ENCODE peak calls at places on chromosomes 12 and 14, in five cellular contexts. One of them, this sample, is unnamed.

GRCh38 chr12:47382305-47382704 is 302.5 kb upstream of the AMIGO2 start:
- DNase-seq in suprapubic skin: no peak
- DNase-seq in vagina: no peak
- DNase-seq in WTC11: no peak
- DNase-seq in HFFc6: no peak
- DNase-seq in this sample: no peak

GRCh38 chr14:44782775-44783238 is 178.9 kb downstream of the KLHL28 start:
- DNase-seq in suprapubic skin: no peak
- DNase-seq in vagina: no peak
- DNase-seq in WTC11: no peak
- DNase-seq in HFFc6: no peak
- DNase-seq in this sample: no peak

GRCh38 chr14:34439090-34439489 is 22.9 kb downstream of the SPTSSA start:
- DNase-seq in suprapubic skin: no peak
- DNase-seq in vagina: no peak
- DNase-seq in WTC11: peak
- DNase-seq in HFFc6: no peak
- DNase-seq in this sample: no peak

GRCh38 chr12:14884458-14884878 is 1.2 kb downstream of the MGP start:
- DNase-seq in suprapubic skin: peak
- DNase-seq in vagina: no peak
- DNase-seq in WTC11: no peak
- DNase-seq in HFFc6: peak
- DNase-seq in this sample: no peak

GRCh38 chr14:92105073-92105844 is 1.1 kb downstream of the ATXN3 start:
- DNase-seq in suprapubic skin: no peak
- DNase-seq in vagina: no peak
- DNase-seq in WTC11: no peak
- DNase-seq in HFFc6: peak
- DNase-seq in this sample: no peak

GRCh38 chr12:115801826-115802225 is 475.7 kb downstream of the MED13L start:
- DNase-seq in suprapubic skin: no peak
- DNase-seq in vagina: no peak
- DNase-seq in WTC11: no peak
- DNase-seq in HFFc6: no peak
- DNase-seq in this sample: no peak

GRCh38 chr12:34399631-34400422 is 377.5 kb downstream of the ALG10 start:
- DNase-seq in suprapubic skin: peak
- DNase-seq in vagina: peak
- DNase-seq in WTC11: peak
- DNase-seq in HFFc6: no peak
- DNase-seq in this sample: no peak

GRCh38 chr12:77845831-77846230 is 15.1 kb downstream of the NAV3 start:
- DNase-seq in suprapubic skin: no peak
- DNase-seq in vagina: no peak
- DNase-seq in WTC11: no peak
- DNase-seq in HFFc6: peak
- DNase-seq in this sample: peak

GRCh38 chr14:53963491-53964227 is 7.0 kb upstream of the BMP4 start:
- DNase-seq in suprapubic skin: no peak
- DNase-seq in vagina: no peak
- DNase-seq in WTC11: peak
- DNase-seq in HFFc6: no peak
- DNase-seq in this sample: no peak

GRCh38 chr12:122830517-122831214 is 4.6 kb upstream of the HIP1R start:
- DNase-seq in suprapubic skin: no peak
- DNase-seq in vagina: no peak
- DNase-seq in WTC11: no peak
- DNase-seq in HFFc6: peak
- DNase-seq in this sample: peak

GRCh38 chr12:57487055-57487596 is 742 bp upstream of the MARS1 start:
- DNase-seq in suprapubic skin: no peak
- DNase-seq in vagina: no peak
- DNase-seq in WTC11: no peak
- DNase-seq in HFFc6: no peak
- DNase-seq in this sample: no peak

GRCh38 chr12:114406326-114407033 is 536 bp upstream of the TBX5 start:
- DNase-seq in suprapubic skin: no peak
- DNase-seq in vagina: no peak
- DNase-seq in WTC11: no peak
- DNase-seq in HFFc6: peak
- DNase-seq in this sample: no peak

GRCh38 chr14:98210045-98210678 is 1061.8 kb downstream of the BCL11B start:
- DNase-seq in suprapubic skin: no peak
- DNase-seq in vagina: no peak
- DNase-seq in WTC11: no peak
- DNase-seq in HFFc6: no peak
- DNase-seq in this sample: no peak

GRCh38 chr14:95098984-95099599 is 58.2 kb downstream of the DICER1 start:
- DNase-seq in suprapubic skin: no peak
- DNase-seq in vagina: no peak
- DNase-seq in WTC11: peak
- DNase-seq in HFFc6: peak
- DNase-seq in this sample: peak

GRCh38 chr12:40312982-40313576 is 88.3 kb downstream of the LRRK2 start:
- DNase-seq in suprapubic skin: no peak
- DNase-seq in vagina: no peak
- DNase-seq in WTC11: no peak
- DNase-seq in HFFc6: peak
- DNase-seq in this sample: no peak
- TF ChIP-seq CTCF in suprapubic skin: no peak
- TF ChIP-seq CTCF in vagina: no peak
- TF ChIP-seq CTCF in WTC11: no peak
- TF ChIP-seq CTCF in HFFc6: peak
- TF ChIP-seq CTCF in this sample: no peak

GRCh38 chr12:103627189-103627855 is 40.2 kb downstream of the STAB2 start:
- DNase-seq in suprapubic skin: no peak
- DNase-seq in vagina: no peak
- DNase-seq in WTC11: no peak
- DNase-seq in HFFc6: no peak
- DNase-seq in this sample: no peak

GRCh38 chr12:103623716-103624115 is 36.6 kb downstream of the STAB2 start:
- DNase-seq in suprapubic skin: no peak
- DNase-seq in vagina: no peak
- DNase-seq in WTC11: no peak
- DNase-seq in HFFc6: peak
- DNase-seq in this sample: no peak

DNA sequence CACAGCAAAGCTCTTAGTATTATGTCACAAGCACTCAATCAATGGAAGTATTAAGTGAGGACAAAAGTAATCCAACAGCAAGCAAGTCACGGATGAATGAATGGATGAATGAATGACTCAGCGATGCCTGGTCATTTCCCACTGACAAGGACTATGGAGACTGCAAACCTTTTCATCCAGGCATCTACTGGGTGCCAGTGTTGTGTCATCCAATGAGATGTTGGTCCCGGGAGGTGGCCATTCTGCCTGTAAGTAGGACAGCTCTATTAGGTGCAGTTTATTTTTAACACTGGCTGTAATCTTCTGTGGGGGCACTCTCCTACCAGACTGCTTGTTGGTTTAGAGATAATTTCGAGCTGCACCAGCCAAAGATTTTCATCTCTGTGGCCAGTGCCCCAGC is 39.4 kb downstream of the STAB2 start:
- DNase-seq in suprapubic skin: no peak
- DNase-seq in vagina: no peak
- DNase-seq in WTC11: peak
- DNase-seq in HFFc6: peak
- DNase-seq in this sample: no peak
- TF ChIP-seq CTCF in suprapubic skin: no peak
- TF ChIP-seq CTCF in vagina: no peak
- TF ChIP-seq CTCF in WTC11: no peak
- TF ChIP-seq CTCF in HFFc6: peak
- TF ChIP-seq CTCF in this sample: no peak

GRCh38 chr12:45215419-45216296 is at the start of gene ANO6:
- DNase-seq in suprapubic skin: peak
- DNase-seq in vagina: peak
- DNase-seq in WTC11: peak
- DNase-seq in HFFc6: peak
- DNase-seq in this sample: peak
- TF ChIP-seq CTCF in suprapubic skin: no peak
- TF ChIP-seq CTCF in vagina: no peak
- TF ChIP-seq CTCF in WTC11: no peak
- TF ChIP-seq CTCF in HFFc6: peak
- TF ChIP-seq CTCF in this sample: peak

GRCh38 chr12:99137124-99137845 is 492.2 kb downstream of the APAF1 start:
- DNase-seq in suprapubic skin: no peak
- DNase-seq in vagina: no peak
- DNase-seq in WTC11: peak
- DNase-seq in HFFc6: no peak
- DNase-seq in this sample: no peak
- TF ChIP-seq CTCF in suprapubic skin: no peak
- TF ChIP-seq CTCF in vagina: no peak
- TF ChIP-seq CTCF in WTC11: no peak
- TF ChIP-seq CTCF in HFFc6: no peak
- TF ChIP-seq CTCF in this sample: no peak

GRCh38 chr14:105384605-105385321 is 13.6 kb upstream of the TEX22 start:
- DNase-seq in suprapubic skin: no peak
- DNase-seq in vagina: no peak
- DNase-seq in WTC11: no peak
- DNase-seq in HFFc6: no peak
- DNase-seq in this sample: no peak

GRCh38 chr14:105385322-105385637 is 13.1 kb upstream of the TEX22 start:
- DNase-seq in suprapubic skin: no peak
- DNase-seq in vagina: no peak
- DNase-seq in WTC11: no peak
- DNase-seq in HFFc6: no peak
- DNase-seq in this sample: no peak

GRCh38 chr14:105387530-105387922 is 10.8 kb upstream of the TEX22 start:
- DNase-seq in suprapubic skin: no peak
- DNase-seq in vagina: no peak
- DNase-seq in WTC11: no peak
- DNase-seq in HFFc6: no peak
- DNase-seq in this sample: no peak

GRCh38 chr14:105386581-105387529 is 11.5 kb upstream of the TEX22 start:
- DNase-seq in suprapubic skin: no peak
- DNase-seq in vagina: no peak
- DNase-seq in WTC11: no peak
- DNase-seq in HFFc6: no peak
- DNase-seq in this sample: no peak

GRCh38 chr14:105385698-105386365 is 12.5 kb upstream of the TEX22 start:
- DNase-seq in suprapubic skin: peak
- DNase-seq in vagina: no peak
- DNase-seq in WTC11: no peak
- DNase-seq in HFFc6: no peak
- DNase-seq in this sample: no peak
- TF ChIP-seq CTCF in suprapubic skin: no peak
- TF ChIP-seq CTCF in vagina: no peak
- TF ChIP-seq CTCF in WTC11: no peak
- TF ChIP-seq CTCF in HFFc6: no peak
- TF ChIP-seq CTCF in this sample: no peak

This sample was measured in HFF-Myc.